ENCODE peak calls at places on chromosomes 1 and 21, in seven cellular contexts. One of them, this sample, is unnamed.

GRCh38 chr1:82492168-82492567 is 691.4 kb downstream of the ADGRL2 start:
- DNase-seq in breast epithelium: no peak
- DNase-seq in heart left ventricle: no peak
- DNase-seq in adrenal gland: no peak
- DNase-seq in upper lobe of left lung: no peak
- DNase-seq in body of pancreas: no peak
- DNase-seq in vagina: no peak
- DNase-seq in this sample: no peak

GRCh38 chr21:35256468-35256988 is 207.4 kb upstream of the RUNX1 start:
- DNase-seq in vagina: peak
- DNase-seq in adrenal gland: peak
- DNase-seq in upper lobe of left lung: no peak
- DNase-seq in heart left ventricle: peak
- DNase-seq in body of pancreas: peak
- DNase-seq in breast epithelium: peak
- DNase-seq in this sample: peak

GRCh38 chr1:64623750-64624445 is 121.0 kb upstream of the RAVER2 start:
- DNase-seq in heart left ventricle: no peak
- DNase-seq in body of pancreas: no peak
- DNase-seq in breast epithelium: no peak
- DNase-seq in upper lobe of left lung: no peak
- DNase-seq in adrenal gland: peak
- DNase-seq in vagina: no peak
- DNase-seq in this sample: no peak

GRCh38 chr1:48920741-48921330 is 144.1 kb upstream of the BEND5 start:
- DNase-seq in breast epithelium: no peak
- DNase-seq in heart left ventricle: no peak
- DNase-seq in vagina: no peak
- DNase-seq in upper lobe of left lung: no peak
- DNase-seq in adrenal gland: no peak
- DNase-seq in body of pancreas: no peak
- DNase-seq in this sample: no peak

GRCh38 chr21:35896060-35896459 is 164.3 kb downstream of the SETD4 start:
- DNase-seq in adrenal gland: no peak
- DNase-seq in breast epithelium: no peak
- DNase-seq in body of pancreas: no peak
- DNase-seq in heart left ventricle: no peak
- DNase-seq in upper lobe of left lung: no peak
- DNase-seq in vagina: no peak
- DNase-seq in this sample: no peak

GRCh38 chr1:3403388-3404179 is 50.9 kb upstream of the ARHGEF16 start:
- DNase-seq in adrenal gland: no peak
- DNase-seq in upper lobe of left lung: peak
- DNase-seq in heart left ventricle: no peak
- DNase-seq in breast epithelium: no peak
- DNase-seq in body of pancreas: no peak
- DNase-seq in vagina: no peak
- DNase-seq in this sample: no peak

GRCh38 chr1:236492378-236492777 is 31.4 kb upstream of the LGALS8 start:
- DNase-seq in breast epithelium: no peak
- DNase-seq in body of pancreas: no peak
- DNase-seq in adrenal gland: no peak
- DNase-seq in upper lobe of left lung: no peak
- DNase-seq in vagina: no peak
- DNase-seq in heart left ventricle: no peak
- DNase-seq in this sample: no peak

GRCh38 chr1:212213754-212214153 is 71.5 kb upstream of the PPP2R5A start:
- DNase-seq in upper lobe of left lung: no peak
- DNase-seq in adrenal gland: no peak
- DNase-seq in vagina: no peak
- DNase-seq in body of pancreas: no peak
- DNase-seq in breast epithelium: no peak
- DNase-seq in heart left ventricle: no peak
- DNase-seq in this sample: no peak

GRCh38 chr1:27755865-27756264 is 17.2 kb upstream of the STX12 start:
- DNase-seq in heart left ventricle: no peak
- DNase-seq in body of pancreas: no peak
- DNase-seq in breast epithelium: no peak
- DNase-seq in vagina: no peak
- DNase-seq in upper lobe of left lung: no peak
- DNase-seq in adrenal gland: no peak
- DNase-seq in this sample: no peak

GRCh38 chr1:3066250-3066711 is 2.7 kb upstream of the PRDM16 start:
- DNase-seq in upper lobe of left lung: peak
- DNase-seq in heart left ventricle: peak
- DNase-seq in vagina: no peak
- DNase-seq in breast epithelium: no peak
- DNase-seq in body of pancreas: peak
- DNase-seq in adrenal gland: peak
- DNase-seq in this sample: peak

GRCh38 chr1:223358826-223359225 is 5.2 kb downstream of the SUSD4 start:
- DNase-seq in vagina: no peak
- DNase-seq in upper lobe of left lung: no peak
- DNase-seq in heart left ventricle: no peak
- DNase-seq in body of pancreas: no peak
- DNase-seq in adrenal gland: no peak
- DNase-seq in breast epithelium: no peak
- DNase-seq in this sample: no peak

GRCh38 chr1:119453021-119453420 is 38.1 kb downstream of the HSD3B2 start:
- DNase-seq in breast epithelium: no peak
- DNase-seq in heart left ventricle: no peak
- DNase-seq in body of pancreas: no peak
- DNase-seq in adrenal gland: peak
- DNase-seq in vagina: no peak
- DNase-seq in upper lobe of left lung: no peak
- DNase-seq in this sample: peak

GRCh38 chr21:45618287-45618686 is 25.2 kb upstream of the PCBP3 start:
- DNase-seq in vagina: no peak
- DNase-seq in adrenal gland: peak
- DNase-seq in upper lobe of left lung: no peak
- DNase-seq in heart left ventricle: no peak
- DNase-seq in body of pancreas: no peak
- DNase-seq in breast epithelium: no peak
- DNase-seq in this sample: no peak

GRCh38 chr1:107141491-107142369 is 891 bp downstream of the NTNG1 start:
- DNase-seq in heart left ventricle: no peak
- DNase-seq in adrenal gland: no peak
- DNase-seq in breast epithelium: no peak
- DNase-seq in vagina: no peak
- DNase-seq in upper lobe of left lung: peak
- DNase-seq in body of pancreas: peak
- DNase-seq in this sample: no peak

GRCh38 chr1:3443759-3444697 is 10.4 kb upstream of the ARHGEF16 start:
- DNase-seq in vagina: no peak
- DNase-seq in heart left ventricle: peak
- DNase-seq in adrenal gland: no peak
- DNase-seq in upper lobe of left lung: no peak
- DNase-seq in breast epithelium: no peak
- DNase-seq in body of pancreas: no peak
- DNase-seq in this sample: peak

GRCh38 chr1:202135221-202135721 is 9.3 kb downstream of the ARL8A start:
- DNase-seq in upper lobe of left lung: no peak
- DNase-seq in vagina: no peak
- DNase-seq in body of pancreas: peak
- DNase-seq in breast epithelium: peak
- DNase-seq in heart left ventricle: peak
- DNase-seq in adrenal gland: peak
- DNase-seq in this sample: no peak

GRCh38 chr21:42218836-42219605 is at the start of gene ABCG1:
- DNase-seq in breast epithelium: no peak
- DNase-seq in body of pancreas: no peak
- DNase-seq in vagina: no peak
- DNase-seq in heart left ventricle: no peak
- DNase-seq in adrenal gland: peak
- DNase-seq in upper lobe of left lung: peak
- DNase-seq in this sample: peak

GRCh38 chr1:201214886-201215285 is 24.3 kb downstream of the IGFN1 start:
- DNase-seq in breast epithelium: no peak
- DNase-seq in heart left ventricle: no peak
- DNase-seq in adrenal gland: no peak
- DNase-seq in upper lobe of left lung: no peak
- DNase-seq in body of pancreas: no peak
- DNase-seq in vagina: no peak
- DNase-seq in this sample: no peak

GRCh38 chr1:45302505-45303331 is 24.0 kb upstream of the HPDL start:
- DNase-seq in vagina: no peak
- DNase-seq in body of pancreas: peak
- DNase-seq in breast epithelium: no peak
- DNase-seq in heart left ventricle: no peak
- DNase-seq in upper lobe of left lung: no peak
- DNase-seq in adrenal gland: no peak
- DNase-seq in this sample: no peak

GRCh38 chr1:6614019-6614952 is 755 bp downstream of the PHF13 start:
- DNase-seq in upper lobe of left lung: peak
- DNase-seq in breast epithelium: no peak
- DNase-seq in heart left ventricle: peak
- DNase-seq in vagina: no peak
- DNase-seq in body of pancreas: peak
- DNase-seq in adrenal gland: peak
- DNase-seq in this sample: no peak

GRCh38 chr1:170162385-170163226 is 16.8 kb downstream of the NTMT2 start:
- DNase-seq in heart left ventricle: peak
- DNase-seq in vagina: no peak
- DNase-seq in adrenal gland: peak
- DNase-seq in breast epithelium: peak
- DNase-seq in upper lobe of left lung: no peak
- DNase-seq in body of pancreas: no peak
- DNase-seq in this sample: no peak

GRCh38 chr1:212255705-212256307 is 29.4 kb upstream of the PPP2R5A start:
- DNase-seq in upper lobe of left lung: no peak
- DNase-seq in body of pancreas: no peak
- DNase-seq in adrenal gland: no peak
- DNase-seq in heart left ventricle: no peak
- DNase-seq in vagina: peak
- DNase-seq in breast epithelium: no peak
- DNase-seq in this sample: no peak

GRCh38 chr1:16628361-16629111 is 15.2 kb upstream of the NBPF1 start:
- DNase-seq in upper lobe of left lung: peak
- DNase-seq in vagina: peak
- DNase-seq in heart left ventricle: peak
- DNase-seq in breast epithelium: no peak
- DNase-seq in adrenal gland: peak
- DNase-seq in body of pancreas: no peak
- DNase-seq in this sample: peak
- TF ChIP-seq POLR2A in upper lobe of left lung: no peak
- TF ChIP-seq POLR2A in vagina: no peak
- TF ChIP-seq POLR2A in heart left ventricle: no peak
- TF ChIP-seq POLR2A in breast epithelium: no peak
- TF ChIP-seq POLR2A in adrenal gland: no peak
- TF ChIP-seq POLR2A in body of pancreas: no peak
- TF ChIP-seq POLR2A in this sample: no peak

GRCh38 chr1:23978825-23979224 is 1.3 kb downstream of the SRSF10 start:
- DNase-seq in body of pancreas: no peak
- DNase-seq in vagina: no peak
- DNase-seq in adrenal gland: no peak
- DNase-seq in breast epithelium: no peak
- DNase-seq in upper lobe of left lung: no peak
- DNase-seq in heart left ventricle: no peak
- DNase-seq in this sample: no peak
- H3K4me3 ChIP-seq in body of pancreas: no peak
- H3K4me3 ChIP-seq in vagina: peak
- H3K4me3 ChIP-seq in adrenal gland: peak
- H3K4me3 ChIP-seq in breast epithelium: peak
- H3K4me3 ChIP-seq in upper lobe of left lung: peak
- H3K4me3 ChIP-seq in heart left ventricle: peak
- H3K4me3 ChIP-seq in this sample: peak

GRCh38 chr1:37595440-37596181 is at the start of gene GNL2:
- DNase-seq in upper lobe of left lung: peak
- DNase-seq in adrenal gland: peak
- DNase-seq in body of pancreas: peak
- DNase-seq in vagina: peak
- DNase-seq in breast epithelium: peak
- DNase-seq in heart left ventricle: peak
- DNase-seq in this sample: peak
- TF ChIP-seq POLR2A in upper lobe of left lung: peak
- TF ChIP-seq POLR2A in adrenal gland: peak
- TF ChIP-seq POLR2A in body of pancreas: peak
- TF ChIP-seq POLR2A in vagina: peak
- TF ChIP-seq POLR2A in breast epithelium: peak
- TF ChIP-seq POLR2A in heart left ventricle: no peak
- TF ChIP-seq POLR2A in this sample: peak

GRCh38 chr1:32363713-32364112 is 1.4 kb downstream of the TSSK3 start:
- DNase-seq in body of pancreas: no peak
- DNase-seq in breast epithelium: peak
- DNase-seq in upper lobe of left lung: no peak
- DNase-seq in vagina: no peak
- DNase-seq in heart left ventricle: no peak
- DNase-seq in adrenal gland: no peak
- DNase-seq in this sample: peak

GRCh38 chr1:32361674-32362473 is 411 bp downstream of the FAM229A start:
- DNase-seq in breast epithelium: no peak
- DNase-seq in adrenal gland: peak
- DNase-seq in upper lobe of left lung: peak
- DNase-seq in heart left ventricle: peak
- DNase-seq in vagina: no peak
- DNase-seq in body of pancreas: peak
- DNase-seq in this sample: peak

GRCh38 chr1:32361308-32361673 is 994 bp downstream of the FAM229A start:
- DNase-seq in vagina: no peak
- DNase-seq in body of pancreas: no peak
- DNase-seq in breast epithelium: no peak
- DNase-seq in upper lobe of left lung: no peak
- DNase-seq in heart left ventricle: peak
- DNase-seq in adrenal gland: no peak
- DNase-seq in this sample: no peak

GRCh38 chr1:32364836-32365235 is 2.5 kb downstream of the TSSK3 start:
- DNase-seq in breast epithelium: no peak
- DNase-seq in upper lobe of left lung: no peak
- DNase-seq in vagina: no peak
- DNase-seq in heart left ventricle: no peak
- DNase-seq in adrenal gland: no peak
- DNase-seq in body of pancreas: no peak
- DNase-seq in this sample: no peak

DNA sequence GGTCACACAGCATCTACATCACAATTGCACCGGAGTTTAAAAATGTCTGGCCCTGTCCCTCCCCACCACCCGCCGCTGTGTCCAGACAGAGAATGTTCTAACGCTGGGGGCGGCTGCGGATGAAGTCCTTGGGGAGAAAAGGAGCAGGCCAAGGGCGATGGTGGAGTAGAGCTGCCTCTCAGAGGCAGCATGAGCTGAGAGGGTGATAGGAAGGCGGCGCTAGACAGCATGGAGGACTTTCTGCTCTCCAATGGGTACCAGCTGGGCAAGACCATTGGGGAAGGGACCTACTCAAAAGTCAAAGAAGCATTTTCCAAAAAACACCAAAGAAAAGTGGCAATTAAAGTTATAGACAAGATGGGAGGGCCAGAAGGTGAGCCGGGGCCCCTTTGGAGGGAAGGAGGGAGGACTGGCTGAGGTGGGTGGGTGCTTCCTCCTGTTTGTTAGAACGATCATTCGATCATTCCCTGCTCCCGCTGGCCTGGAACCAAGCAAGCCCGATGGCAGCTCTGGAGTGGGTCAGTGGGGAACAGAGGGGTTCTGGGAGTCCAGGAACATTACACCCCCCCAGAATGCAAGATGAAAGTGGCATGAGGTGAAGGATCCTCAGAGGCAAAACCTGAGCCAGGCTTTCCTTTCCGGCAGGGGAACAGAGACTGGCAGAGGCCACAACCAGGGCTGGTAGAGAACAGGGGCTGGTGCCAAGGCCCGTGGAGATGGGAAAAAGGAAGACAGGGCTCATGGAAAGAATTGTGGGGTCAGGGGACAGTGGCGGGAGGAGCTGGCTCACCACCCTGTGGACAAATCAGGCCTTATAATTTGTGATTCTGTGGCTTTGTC is at the start of the genes FAM229A and TSSK3:
- DNase-seq in adrenal gland: no peak
- DNase-seq in heart left ventricle: peak
- DNase-seq in body of pancreas: no peak
- DNase-seq in breast epithelium: no peak
- DNase-seq in vagina: no peak
- DNase-seq in upper lobe of left lung: no peak
- DNase-seq in this sample: no peak
- H3K4me3 ChIP-seq in adrenal gland: peak
- H3K4me3 ChIP-seq in heart left ventricle: peak
- H3K4me3 ChIP-seq in body of pancreas: no peak
- H3K4me3 ChIP-seq in breast epithelium: peak
- H3K4me3 ChIP-seq in vagina: peak
- H3K4me3 ChIP-seq in upper lobe of left lung: peak
- H3K4me3 ChIP-seq in this sample: peak

This sample was measured in right lobe of liver.